ENCODE peak calls at places on chromosomes 11 and 22, in six cellular contexts. One of them, this sample, is unnamed.

GRCh38 chr11:10301656-10302293 is 3.1 kb upstream of the ADM start:
- DNase-seq in activated naive CD4-positive, alpha-beta T cell treated with anti-CD3 and anti-CD28 coated beads for 36 hours: no peak
- DNase-seq in dorsolateral prefrontal cortex: no peak
- DNase-seq in HT-29: peak; percentile 20
- DNase-seq in stimulated activated naive CD8-positive, alpha-beta T cell treated with anti-CD3 and anti-CD28 coated beads, Interleukin-15, Interleukin-2, amounts not matched to agents 100 U/mL and 50 U/mL, for 24 hours: no peak
- DNase-seq in kidney glomerular epithelial cell: peak; percentile 73
- DNase-seq in this sample: no peak

GRCh38 chr11:32141886-32142546 is 51.1 kb downstream of the RCN1 start:
- DNase-seq in activated naive CD4-positive, alpha-beta T cell treated with anti-CD3 and anti-CD28 coated beads for 36 hours: no peak
- DNase-seq in dorsolateral prefrontal cortex: no peak
- DNase-seq in HT-29: no peak
- DNase-seq in stimulated activated naive CD8-positive, alpha-beta T cell treated with anti-CD3 and anti-CD28 coated beads, Interleukin-15, Interleukin-2, amounts not matched to agents 100 U/mL and 50 U/mL, for 24 hours: no peak
- DNase-seq in kidney glomerular epithelial cell: no peak
- DNase-seq in this sample: no peak

GRCh38 chr11:121240650-121241299 is 51.8 kb upstream of the SC5D start:
- DNase-seq in activated naive CD4-positive, alpha-beta T cell treated with anti-CD3 and anti-CD28 coated beads for 36 hours: no peak
- DNase-seq in dorsolateral prefrontal cortex: no peak
- DNase-seq in HT-29: no peak
- DNase-seq in stimulated activated naive CD8-positive, alpha-beta T cell treated with anti-CD3 and anti-CD28 coated beads, Interleukin-15, Interleukin-2, amounts not matched to agents 100 U/mL and 50 U/mL, for 24 hours: no peak
- DNase-seq in kidney glomerular epithelial cell: no peak
- DNase-seq in this sample: no peak

GRCh38 chr11:111933872-111934271 is 3.3 kb upstream of the DIXDC1 start:
- DNase-seq in activated naive CD4-positive, alpha-beta T cell treated with anti-CD3 and anti-CD28 coated beads for 36 hours: no peak
- DNase-seq in dorsolateral prefrontal cortex: no peak
- DNase-seq in HT-29: no peak
- DNase-seq in stimulated activated naive CD8-positive, alpha-beta T cell treated with anti-CD3 and anti-CD28 coated beads, Interleukin-15, Interleukin-2, amounts not matched to agents 100 U/mL and 50 U/mL, for 24 hours: no peak
- DNase-seq in kidney glomerular epithelial cell: no peak
- DNase-seq in this sample: no peak

GRCh38 chr11:616320-617220 is 820 bp upstream of the IRF7 start:
- DNase-seq in activated naive CD4-positive, alpha-beta T cell treated with anti-CD3 and anti-CD28 coated beads for 36 hours: no peak
- DNase-seq in dorsolateral prefrontal cortex: no peak
- DNase-seq in HT-29: no peak
- DNase-seq in stimulated activated naive CD8-positive, alpha-beta T cell treated with anti-CD3 and anti-CD28 coated beads, Interleukin-15, Interleukin-2, amounts not matched to agents 100 U/mL and 50 U/mL, for 24 hours: no peak
- DNase-seq in kidney glomerular epithelial cell: no peak
- DNase-seq in this sample: no peak

GRCh38 chr11:45662665-45663485 is 2.5 kb downstream of the CHST1 start:
- DNase-seq in activated naive CD4-positive, alpha-beta T cell treated with anti-CD3 and anti-CD28 coated beads for 36 hours: peak; percentile 46
- DNase-seq in dorsolateral prefrontal cortex: peak; percentile 78
- DNase-seq in HT-29: no peak
- DNase-seq in stimulated activated naive CD8-positive, alpha-beta T cell treated with anti-CD3 and anti-CD28 coated beads, Interleukin-15, Interleukin-2, amounts not matched to agents 100 U/mL and 50 U/mL, for 24 hours: peak; percentile 44
- DNase-seq in kidney glomerular epithelial cell: peak; percentile 35
- DNase-seq in this sample: peak; percentile 37

GRCh38 chr11:63511349-63511748 is 5.5 kb downstream of the LGALS12 start:
- DNase-seq in activated naive CD4-positive, alpha-beta T cell treated with anti-CD3 and anti-CD28 coated beads for 36 hours: no peak
- DNase-seq in dorsolateral prefrontal cortex: peak; percentile 56
- DNase-seq in HT-29: no peak
- DNase-seq in stimulated activated naive CD8-positive, alpha-beta T cell treated with anti-CD3 and anti-CD28 coated beads, Interleukin-15, Interleukin-2, amounts not matched to agents 100 U/mL and 50 U/mL, for 24 hours: no peak
- DNase-seq in kidney glomerular epithelial cell: no peak
- DNase-seq in this sample: no peak

GRCh38 chr11:121108413-121108812 is 7.4 kb downstream of the TECTA start:
- DNase-seq in activated naive CD4-positive, alpha-beta T cell treated with anti-CD3 and anti-CD28 coated beads for 36 hours: no peak
- DNase-seq in dorsolateral prefrontal cortex: no peak
- DNase-seq in HT-29: no peak
- DNase-seq in stimulated activated naive CD8-positive, alpha-beta T cell treated with anti-CD3 and anti-CD28 coated beads, Interleukin-15, Interleukin-2, amounts not matched to agents 100 U/mL and 50 U/mL, for 24 hours: no peak
- DNase-seq in kidney glomerular epithelial cell: no peak
- DNase-seq in this sample: no peak

GRCh38 chr11:3645552-3645951 is 624 bp downstream of the ART1 start:
- DNase-seq in activated naive CD4-positive, alpha-beta T cell treated with anti-CD3 and anti-CD28 coated beads for 36 hours: no peak
- DNase-seq in dorsolateral prefrontal cortex: no peak
- DNase-seq in HT-29: no peak
- DNase-seq in stimulated activated naive CD8-positive, alpha-beta T cell treated with anti-CD3 and anti-CD28 coated beads, Interleukin-15, Interleukin-2, amounts not matched to agents 100 U/mL and 50 U/mL, for 24 hours: no peak
- DNase-seq in kidney glomerular epithelial cell: no peak
- DNase-seq in this sample: no peak

GRCh38 chr22:22074634-22075381 is 92.2 kb upstream of the TOP3B start:
- DNase-seq in activated naive CD4-positive, alpha-beta T cell treated with anti-CD3 and anti-CD28 coated beads for 36 hours: no peak
- DNase-seq in dorsolateral prefrontal cortex: no peak
- DNase-seq in HT-29: no peak
- DNase-seq in stimulated activated naive CD8-positive, alpha-beta T cell treated with anti-CD3 and anti-CD28 coated beads, Interleukin-15, Interleukin-2, amounts not matched to agents 100 U/mL and 50 U/mL, for 24 hours: no peak
- DNase-seq in kidney glomerular epithelial cell: no peak
- DNase-seq in this sample: no peak

GRCh38 chr11:40328890-40329617 is 1130.4 kb downstream of the LRRC4C start:
- DNase-seq in activated naive CD4-positive, alpha-beta T cell treated with anti-CD3 and anti-CD28 coated beads for 36 hours: no peak
- DNase-seq in dorsolateral prefrontal cortex: no peak
- DNase-seq in HT-29: peak; percentile 94
- DNase-seq in stimulated activated naive CD8-positive, alpha-beta T cell treated with anti-CD3 and anti-CD28 coated beads, Interleukin-15, Interleukin-2, amounts not matched to agents 100 U/mL and 50 U/mL, for 24 hours: no peak
- DNase-seq in kidney glomerular epithelial cell: peak; percentile 100
- DNase-seq in this sample: no peak

GRCh38 chr11:8006349-8006977 is 19.3 kb downstream of the EIF3F start:
- DNase-seq in activated naive CD4-positive, alpha-beta T cell treated with anti-CD3 and anti-CD28 coated beads for 36 hours: peak; percentile 63
- DNase-seq in dorsolateral prefrontal cortex: peak; percentile 73
- DNase-seq in HT-29: peak; percentile 88
- DNase-seq in stimulated activated naive CD8-positive, alpha-beta T cell treated with anti-CD3 and anti-CD28 coated beads, Interleukin-15, Interleukin-2, amounts not matched to agents 100 U/mL and 50 U/mL, for 24 hours: peak; percentile 50
- DNase-seq in kidney glomerular epithelial cell: peak; percentile 73
- DNase-seq in this sample: peak; percentile 59

GRCh38 chr11:38562562-38562961 is 1964.5 kb upstream of the RAG2 start:
- DNase-seq in activated naive CD4-positive, alpha-beta T cell treated with anti-CD3 and anti-CD28 coated beads for 36 hours: no peak
- DNase-seq in dorsolateral prefrontal cortex: no peak
- DNase-seq in HT-29: no peak
- DNase-seq in stimulated activated naive CD8-positive, alpha-beta T cell treated with anti-CD3 and anti-CD28 coated beads, Interleukin-15, Interleukin-2, amounts not matched to agents 100 U/mL and 50 U/mL, for 24 hours: no peak
- DNase-seq in kidney glomerular epithelial cell: no peak
- DNase-seq in this sample: no peak

GRCh38 chr11:12090761-12091261 is 19.6 kb upstream of the MICAL2 start:
- DNase-seq in activated naive CD4-positive, alpha-beta T cell treated with anti-CD3 and anti-CD28 coated beads for 36 hours: no peak
- DNase-seq in dorsolateral prefrontal cortex: no peak
- DNase-seq in HT-29: peak; percentile 83
- DNase-seq in stimulated activated naive CD8-positive, alpha-beta T cell treated with anti-CD3 and anti-CD28 coated beads, Interleukin-15, Interleukin-2, amounts not matched to agents 100 U/mL and 50 U/mL, for 24 hours: no peak
- DNase-seq in kidney glomerular epithelial cell: peak; percentile 60
- DNase-seq in this sample: no peak

GRCh38 chr11:128691802-128692749 is 1.8 kb upstream of the FLI1 start:
- DNase-seq in activated naive CD4-positive, alpha-beta T cell treated with anti-CD3 and anti-CD28 coated beads for 36 hours: no peak
- DNase-seq in dorsolateral prefrontal cortex: no peak
- DNase-seq in HT-29: no peak
- DNase-seq in stimulated activated naive CD8-positive, alpha-beta T cell treated with anti-CD3 and anti-CD28 coated beads, Interleukin-15, Interleukin-2, amounts not matched to agents 100 U/mL and 50 U/mL, for 24 hours: no peak
- DNase-seq in kidney glomerular epithelial cell: no peak
- DNase-seq in this sample: no peak

GRCh38 chr11:116099541-116099940 is 595.3 kb upstream of the CADM1 start:
- DNase-seq in activated naive CD4-positive, alpha-beta T cell treated with anti-CD3 and anti-CD28 coated beads for 36 hours: no peak
- DNase-seq in dorsolateral prefrontal cortex: no peak
- DNase-seq in HT-29: no peak
- DNase-seq in stimulated activated naive CD8-positive, alpha-beta T cell treated with anti-CD3 and anti-CD28 coated beads, Interleukin-15, Interleukin-2, amounts not matched to agents 100 U/mL and 50 U/mL, for 24 hours: no peak
- DNase-seq in kidney glomerular epithelial cell: no peak
- DNase-seq in this sample: no peak

GRCh38 chr11:19239039-19239438 is 1.7 kb downstream of the E2F8 start:
- DNase-seq in activated naive CD4-positive, alpha-beta T cell treated with anti-CD3 and anti-CD28 coated beads for 36 hours: no peak
- DNase-seq in dorsolateral prefrontal cortex: no peak
- DNase-seq in HT-29: no peak
- DNase-seq in stimulated activated naive CD8-positive, alpha-beta T cell treated with anti-CD3 and anti-CD28 coated beads, Interleukin-15, Interleukin-2, amounts not matched to agents 100 U/mL and 50 U/mL, for 24 hours: no peak
- DNase-seq in kidney glomerular epithelial cell: no peak
- DNase-seq in this sample: no peak

GRCh38 chr11:64356498-64357411 is 2.2 kb upstream of the RPS6KA4 start:
- DNase-seq in activated naive CD4-positive, alpha-beta T cell treated with anti-CD3 and anti-CD28 coated beads for 36 hours: peak; percentile 68
- DNase-seq in dorsolateral prefrontal cortex: no peak
- DNase-seq in HT-29: peak; percentile 66
- DNase-seq in stimulated activated naive CD8-positive, alpha-beta T cell treated with anti-CD3 and anti-CD28 coated beads, Interleukin-15, Interleukin-2, amounts not matched to agents 100 U/mL and 50 U/mL, for 24 hours: peak; percentile 65
- DNase-seq in kidney glomerular epithelial cell: peak; percentile 13
- DNase-seq in this sample: peak; percentile 71

GRCh38 chr22:46695346-46696224 is 42.5 kb downstream of the CERK start:
- DNase-seq in activated naive CD4-positive, alpha-beta T cell treated with anti-CD3 and anti-CD28 coated beads for 36 hours: no peak
- DNase-seq in dorsolateral prefrontal cortex: no peak
- DNase-seq in HT-29: peak; percentile 15
- DNase-seq in stimulated activated naive CD8-positive, alpha-beta T cell treated with anti-CD3 and anti-CD28 coated beads, Interleukin-15, Interleukin-2, amounts not matched to agents 100 U/mL and 50 U/mL, for 24 hours: no peak
- DNase-seq in kidney glomerular epithelial cell: no peak
- DNase-seq in this sample: no peak

GRCh38 chr11:66115638-66116410 is 45.8 kb downstream of the PACS1 start:
- DNase-seq in activated naive CD4-positive, alpha-beta T cell treated with anti-CD3 and anti-CD28 coated beads for 36 hours: no peak
- DNase-seq in dorsolateral prefrontal cortex: no peak
- DNase-seq in HT-29: no peak
- DNase-seq in stimulated activated naive CD8-positive, alpha-beta T cell treated with anti-CD3 and anti-CD28 coated beads, Interleukin-15, Interleukin-2, amounts not matched to agents 100 U/mL and 50 U/mL, for 24 hours: no peak
- DNase-seq in kidney glomerular epithelial cell: no peak
- DNase-seq in this sample: no peak

This sample was measured in activated CD4-positive, alpha-beta memory T cell treated with anti-CD3 and anti-CD28 coated beads for 36 hours.